ENCODE peak calls at places on chromosomes 12 and 14, in nine cellular contexts. One of them, this sample, is unnamed.

GRCh38 chr14:74552623-74553022 is 59.1 kb downstream of the ISCA2 start:
- DNase-seq in hepatic stellate cell: peak; percentile 62
- DNase-seq in kidney tubule cell: no peak
- DNase-seq in glutamatergic neuron: no peak
- DNase-seq in ACHN: no peak
- DNase-seq in activated T-cell treated with anti-CD3 and anti-CD28 coated beads for 24 hours: no peak
- DNase-seq in MV-4-11: no peak
- DNase-seq in GM12865: no peak
- DNase-seq in endothelial cell of umbilical vein: peak; percentile 63
- DNase-seq in this sample: peak; percentile 51

GRCh38 chr12:132487311-132487741 is 2.6 kb upstream of the FBRSL1 start:
- DNase-seq in hepatic stellate cell: no peak
- DNase-seq in kidney tubule cell: no peak
- DNase-seq in glutamatergic neuron: peak; percentile 14
- DNase-seq in ACHN: no peak
- DNase-seq in activated T-cell treated with anti-CD3 and anti-CD28 coated beads for 24 hours: no peak
- DNase-seq in MV-4-11: no peak
- DNase-seq in GM12865: no peak
- DNase-seq in endothelial cell of umbilical vein: no peak
- DNase-seq in this sample: no peak

GRCh38 chr12:103102225-103102744 is 144.8 kb downstream of the ASCL1 start:
- DNase-seq in hepatic stellate cell: no peak
- DNase-seq in kidney tubule cell: no peak
- DNase-seq in glutamatergic neuron: no peak
- DNase-seq in ACHN: no peak
- DNase-seq in activated T-cell treated with anti-CD3 and anti-CD28 coated beads for 24 hours: no peak
- DNase-seq in MV-4-11: no peak
- DNase-seq in GM12865: peak; percentile 83
- DNase-seq in endothelial cell of umbilical vein: no peak
- DNase-seq in this sample: no peak

GRCh38 chr14:104865631-104866441 is 768 bp downstream of the CEP170B start:
- DNase-seq in hepatic stellate cell: peak; percentile 85
- DNase-seq in kidney tubule cell: peak; percentile 82
- DNase-seq in glutamatergic neuron: peak; percentile 70
- DNase-seq in ACHN: peak; percentile 66
- DNase-seq in activated T-cell treated with anti-CD3 and anti-CD28 coated beads for 24 hours: no peak
- DNase-seq in MV-4-11: no peak
- DNase-seq in GM12865: no peak
- DNase-seq in endothelial cell of umbilical vein: peak; percentile 65
- DNase-seq in this sample: peak; percentile 86

GRCh38 chr12:92696240-92696639 is 6.5 kb upstream of the PLEKHG7 start:
- DNase-seq in hepatic stellate cell: no peak
- DNase-seq in kidney tubule cell: no peak
- DNase-seq in glutamatergic neuron: no peak
- DNase-seq in ACHN: no peak
- DNase-seq in activated T-cell treated with anti-CD3 and anti-CD28 coated beads for 24 hours: no peak
- DNase-seq in MV-4-11: peak; percentile 32
- DNase-seq in GM12865: no peak
- DNase-seq in endothelial cell of umbilical vein: peak; percentile 59
- DNase-seq in this sample: peak; percentile 40

GRCh38 chr14:74932401-74932901 is 9.4 kb upstream of the RPS6KL1 start:
- DNase-seq in hepatic stellate cell: no peak
- DNase-seq in kidney tubule cell: no peak
- DNase-seq in glutamatergic neuron: peak; percentile 18
- DNase-seq in ACHN: no peak
- DNase-seq in activated T-cell treated with anti-CD3 and anti-CD28 coated beads for 24 hours: no peak
- DNase-seq in MV-4-11: peak; percentile 4
- DNase-seq in GM12865: no peak
- DNase-seq in endothelial cell of umbilical vein: peak; percentile 93
- DNase-seq in this sample: no peak

GRCh38 chr14:90839024-90839888 is 23.0 kb upstream of the TTC7B start:
- DNase-seq in hepatic stellate cell: peak; percentile 66
- DNase-seq in kidney tubule cell: no peak
- DNase-seq in glutamatergic neuron: no peak
- DNase-seq in ACHN: no peak
- DNase-seq in activated T-cell treated with anti-CD3 and anti-CD28 coated beads for 24 hours: no peak
- DNase-seq in MV-4-11: peak; percentile 7
- DNase-seq in GM12865: no peak
- DNase-seq in endothelial cell of umbilical vein: peak; percentile 73
- DNase-seq in this sample: peak; percentile 68

GRCh38 chr14:92524603-92525185 is 11.1 kb downstream of the RIN3 start:
- DNase-seq in hepatic stellate cell: no peak
- DNase-seq in kidney tubule cell: no peak
- DNase-seq in glutamatergic neuron: no peak
- DNase-seq in ACHN: no peak
- DNase-seq in activated T-cell treated with anti-CD3 and anti-CD28 coated beads for 24 hours: no peak
- DNase-seq in MV-4-11: peak; percentile 54
- DNase-seq in GM12865: no peak
- DNase-seq in endothelial cell of umbilical vein: no peak
- DNase-seq in this sample: no peak